ENCODE peak calls at places on chromosome 1, in six cellular contexts. One of them, this sample, is unnamed.

GRCh38 chr1:83055391-83056170 is 943.4 kb downstream of the TTLL7 start:
- ATAC-seq in HCT116: no peak
- ATAC-seq in HepG2: no peak
- ATAC-seq in lower lobe of right lung: no peak
- ATAC-seq in psoas muscle: no peak
- ATAC-seq in IMR-90: no peak
- ATAC-seq in this sample: no peak

GRCh38 chr1:21295059-21295401 is 4.8 kb upstream of the ECE1 start:
- ATAC-seq in HCT116: peak
- ATAC-seq in HepG2: no peak
- ATAC-seq in lower lobe of right lung: no peak
- ATAC-seq in psoas muscle: no peak
- ATAC-seq in IMR-90: no peak
- ATAC-seq in this sample: no peak

GRCh38 chr1:228794810-228795209 is 59.5 kb downstream of the RHOU start:
- ATAC-seq in HCT116: no peak
- ATAC-seq in HepG2: no peak
- ATAC-seq in lower lobe of right lung: no peak
- ATAC-seq in psoas muscle: no peak
- ATAC-seq in IMR-90: no peak
- ATAC-seq in this sample: no peak

GRCh38 chr1:44293761-44294315 is 61.2 kb downstream of the ERI3 start:
- ATAC-seq in HCT116: no peak
- ATAC-seq in HepG2: no peak
- ATAC-seq in lower lobe of right lung: no peak
- ATAC-seq in psoas muscle: peak
- ATAC-seq in IMR-90: no peak
- ATAC-seq in this sample: no peak

GRCh38 chr1:21909787-21910503 is 27.2 kb downstream of the HSPG2 start:
- ATAC-seq in HCT116: peak
- ATAC-seq in HepG2: no peak
- ATAC-seq in lower lobe of right lung: peak
- ATAC-seq in psoas muscle: peak
- ATAC-seq in IMR-90: peak
- ATAC-seq in this sample: peak

GRCh38 chr1:200448034-200448762 is 38.4 kb upstream of the ZNF281 start:
- ATAC-seq in HCT116: no peak
- ATAC-seq in HepG2: no peak
- ATAC-seq in lower lobe of right lung: no peak
- ATAC-seq in psoas muscle: no peak
- ATAC-seq in IMR-90: no peak
- ATAC-seq in this sample: no peak

GRCh38 chr1:183163311-183163710 is 22.8 kb upstream of the LAMC2 start:
- ATAC-seq in HCT116: peak
- ATAC-seq in HepG2: no peak
- ATAC-seq in lower lobe of right lung: no peak
- ATAC-seq in psoas muscle: no peak
- ATAC-seq in IMR-90: peak
- ATAC-seq in this sample: no peak

GRCh38 chr1:244054924-244055263 is 3.8 kb downstream of the ZBTB18 start:
- ATAC-seq in HCT116: no peak
- ATAC-seq in HepG2: no peak
- ATAC-seq in lower lobe of right lung: no peak
- ATAC-seq in psoas muscle: no peak
- ATAC-seq in IMR-90: no peak
- ATAC-seq in this sample: no peak

GRCh38 chr1:56526571-56527174 is 52.7 kb downstream of the PLPP3 start:
- ATAC-seq in HCT116: no peak
- ATAC-seq in HepG2: no peak
- ATAC-seq in lower lobe of right lung: no peak
- ATAC-seq in psoas muscle: no peak
- ATAC-seq in IMR-90: no peak
- ATAC-seq in this sample: no peak

GRCh38 chr1:221109930-221110329 is 230.7 kb downstream of the HLX start:
- ATAC-seq in HCT116: no peak
- ATAC-seq in HepG2: no peak
- ATAC-seq in lower lobe of right lung: no peak
- ATAC-seq in psoas muscle: no peak
- ATAC-seq in IMR-90: no peak
- ATAC-seq in this sample: no peak

GRCh38 chr1:62437273-62437945 is 560 bp downstream of the USP1 start:
- ATAC-seq in HCT116: no peak
- ATAC-seq in HepG2: peak
- ATAC-seq in lower lobe of right lung: peak
- ATAC-seq in psoas muscle: peak
- ATAC-seq in IMR-90: no peak
- ATAC-seq in this sample: no peak

GRCh38 chr1:46718340-46718726 is 581 bp downstream of the EFCAB14 start:
- ATAC-seq in HCT116: peak
- ATAC-seq in HepG2: peak
- ATAC-seq in lower lobe of right lung: peak
- ATAC-seq in psoas muscle: peak
- ATAC-seq in IMR-90: peak
- ATAC-seq in this sample: no peak

DNA sequence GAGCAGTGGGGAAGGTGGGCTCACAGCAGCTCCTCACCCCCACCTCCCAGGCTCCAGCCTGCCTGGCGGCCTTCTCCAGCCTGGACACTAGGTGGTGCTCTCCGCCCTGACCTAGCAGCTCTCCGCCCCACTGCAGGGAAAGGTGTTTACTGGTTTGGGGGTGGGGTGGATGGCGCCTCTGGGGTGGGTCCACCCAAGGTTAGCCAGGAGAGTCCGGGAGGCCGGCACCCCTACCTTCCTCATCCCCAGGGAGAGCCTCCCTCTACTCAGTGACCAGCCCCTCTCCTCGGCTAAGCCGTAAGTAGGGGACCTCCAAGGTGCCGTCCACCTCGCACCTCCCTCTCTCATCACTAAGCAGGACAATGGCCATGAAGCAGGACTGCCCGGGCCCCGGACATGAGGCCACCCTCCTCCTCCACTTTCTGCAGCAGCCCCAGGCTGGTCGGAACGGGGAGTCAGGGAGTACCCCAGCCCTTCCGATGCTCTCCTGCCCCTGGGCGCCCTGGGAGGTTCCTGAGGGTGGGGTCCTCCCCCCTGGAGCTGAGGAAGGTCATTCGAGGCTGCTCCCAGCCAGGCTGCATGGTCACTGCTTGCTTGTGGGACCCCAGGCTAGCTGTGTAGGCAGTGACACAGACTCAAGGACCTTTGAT is 101.4 kb upstream of the VAMP3 start:
- ATAC-seq in HCT116: peak
- ATAC-seq in HepG2: peak
- ATAC-seq in lower lobe of right lung: peak
- ATAC-seq in psoas muscle: peak
- ATAC-seq in IMR-90: peak
- ATAC-seq in this sample: peak
- H3K4me3 ChIP-seq in HCT116: no peak
- H3K4me3 ChIP-seq in HepG2: no peak
- H3K4me3 ChIP-seq in lower lobe of right lung: peak
- H3K4me3 ChIP-seq in psoas muscle: peak
- H3K4me3 ChIP-seq in IMR-90: no peak
- H3K4me3 ChIP-seq in this sample: peak

GRCh38 chr1:5643360-5644090 is 348.7 kb downstream of the NPHP4 start:
- ATAC-seq in HCT116: no peak
- ATAC-seq in HepG2: no peak
- ATAC-seq in lower lobe of right lung: no peak
- ATAC-seq in psoas muscle: no peak
- ATAC-seq in IMR-90: no peak
- ATAC-seq in this sample: no peak
- H3K27ac ChIP-seq in HCT116: no peak
- H3K27ac ChIP-seq in HepG2: no peak
- H3K27ac ChIP-seq in lower lobe of right lung: no peak
- H3K27ac ChIP-seq in psoas muscle: no peak
- H3K27ac ChIP-seq in IMR-90: no peak
- H3K27ac ChIP-seq in this sample: no peak

DNA sequence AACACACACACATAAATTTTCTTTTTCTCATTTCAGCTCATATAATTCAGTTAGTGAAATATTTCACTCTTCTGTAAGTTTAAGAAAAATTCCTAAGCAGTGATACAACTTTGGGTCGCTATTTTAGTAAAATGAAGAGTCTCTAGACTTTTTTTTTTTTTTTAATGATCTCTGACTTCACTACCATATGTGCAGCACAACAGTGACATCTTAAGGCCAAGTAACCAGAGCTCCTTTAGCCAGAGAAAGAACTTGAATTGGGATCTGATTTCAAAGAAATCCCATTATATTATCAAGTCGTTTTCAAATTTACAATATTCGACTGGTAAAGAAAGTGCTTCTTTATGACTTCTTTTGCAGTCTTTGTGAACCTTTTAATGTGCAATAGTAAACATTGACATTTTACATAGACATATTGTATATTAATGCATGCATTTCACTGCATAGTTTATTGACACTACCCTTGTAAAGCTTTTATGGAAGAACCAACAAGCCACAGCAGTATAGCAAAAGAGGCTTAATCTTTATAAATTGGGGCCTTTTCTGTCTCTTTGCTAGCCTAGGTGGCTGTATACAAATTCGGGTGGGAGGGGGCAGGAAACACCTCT is 62.2 kb downstream of the LRRC40 start:
- ATAC-seq in HCT116: no peak
- ATAC-seq in HepG2: no peak
- ATAC-seq in lower lobe of right lung: no peak
- ATAC-seq in psoas muscle: no peak
- ATAC-seq in IMR-90: peak
- ATAC-seq in this sample: no peak
- H3K4me3 ChIP-seq in HCT116: no peak
- H3K4me3 ChIP-seq in HepG2: no peak
- H3K4me3 ChIP-seq in lower lobe of right lung: no peak
- H3K4me3 ChIP-seq in psoas muscle: no peak
- H3K4me3 ChIP-seq in IMR-90: no peak
- H3K4me3 ChIP-seq in this sample: no peak

DNA sequence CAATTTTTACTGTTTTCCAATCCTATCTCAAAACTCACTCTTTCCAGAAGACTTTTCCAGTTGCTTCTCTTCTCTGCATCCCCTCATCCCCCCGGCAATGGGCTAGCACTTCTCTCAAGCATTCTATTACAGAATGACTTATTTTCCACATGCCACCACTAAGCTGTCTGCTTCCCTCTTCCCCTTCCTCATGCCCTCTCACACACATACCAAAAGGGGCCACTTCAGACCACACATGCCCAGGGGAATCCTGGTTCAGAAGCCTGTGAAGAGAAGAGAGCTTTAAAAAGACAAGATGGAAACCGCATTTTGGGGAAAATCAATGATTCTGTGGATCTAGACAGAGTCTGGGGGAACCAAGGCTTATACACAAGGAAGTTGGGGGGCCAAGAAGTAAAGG is 8.4 kb upstream of the LORICRIN start:
- ATAC-seq in HCT116: no peak
- ATAC-seq in HepG2: no peak
- ATAC-seq in lower lobe of right lung: no peak
- ATAC-seq in psoas muscle: no peak
- ATAC-seq in IMR-90: no peak
- ATAC-seq in this sample: no peak
- H3K27ac ChIP-seq in HCT116: no peak
- H3K27ac ChIP-seq in HepG2: no peak
- H3K27ac ChIP-seq in lower lobe of right lung: no peak
- H3K27ac ChIP-seq in psoas muscle: no peak
- H3K27ac ChIP-seq in IMR-90: no peak
- H3K27ac ChIP-seq in this sample: no peak

DNA sequence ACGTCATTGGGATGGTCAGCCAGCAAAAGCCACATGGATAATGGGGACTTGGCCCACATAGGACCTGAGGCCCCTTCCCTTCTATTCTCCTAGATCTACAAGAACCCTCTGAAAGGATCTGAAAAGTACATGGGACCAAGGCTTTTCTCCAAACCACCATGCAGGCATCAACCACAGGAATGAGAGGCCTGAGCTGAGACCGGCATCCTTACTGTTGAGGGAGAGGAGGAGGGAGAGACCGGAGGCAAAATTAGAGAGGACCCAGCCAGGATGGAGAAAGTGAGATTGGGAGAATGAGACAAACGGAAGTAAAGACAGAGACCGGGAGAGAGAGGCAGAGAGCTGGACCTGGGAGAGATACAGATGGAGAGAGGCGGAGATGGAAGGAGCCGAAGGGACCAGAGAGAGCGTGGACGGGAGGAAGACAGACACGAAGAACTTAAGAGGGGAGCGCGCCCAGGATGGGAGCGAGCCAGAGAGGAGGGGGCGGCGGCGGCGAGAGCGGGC is 281.6 kb downstream of the RRAGC start:
- ATAC-seq in HCT116: no peak
- ATAC-seq in HepG2: no peak
- ATAC-seq in lower lobe of right lung: no peak
- ATAC-seq in psoas muscle: no peak
- ATAC-seq in IMR-90: no peak
- ATAC-seq in this sample: no peak
- H3K4me3 ChIP-seq in HCT116: no peak
- H3K4me3 ChIP-seq in HepG2: no peak
- H3K4me3 ChIP-seq in lower lobe of right lung: peak
- H3K4me3 ChIP-seq in psoas muscle: no peak
- H3K4me3 ChIP-seq in IMR-90: no peak
- H3K4me3 ChIP-seq in this sample: no peak